ENCODE peak calls at places on chromosomes 13 and 19, in eight cellular contexts. B, Q, F, Y, G, H, M and K are unnamed samples.

GRCh38 chr13:110524484-110525254 is 36.9 kb downstream of the RAB20 start:
- DNase-seq in M (no peak), G (peak), H (no peak), Y (no peak), B (peak), Q (no peak), F (no peak), K (no peak)

GRCh38 chr13:56528040-56528760 is 612.5 kb upstream of the PRR20A start:
- DNase-seq in H (no peak), B (no peak), F (no peak), Y (no peak), G (no peak), M (no peak), Q (no peak), K (peak)

GRCh38 chr13:66329988-66330429 is 900.1 kb downstream of the PCDH9 start:
- DNase-seq in Q (no peak), H (no peak), B (no peak), F (no peak), M (no peak), G (no peak), Y (no peak), K (no peak)

GRCh38 chr19:45931055-45931454 is 16.5 kb upstream of the NANOS2 start:
- DNase-seq in Q (peak), F (no peak), B (no peak), M (no peak), G (no peak), H (no peak), Y (no peak), K (no peak)

GRCh38 chr13:54484166-54484565 is 1455.6 kb downstream of the OLFM4 start:
- DNase-seq in F (no peak), H (no peak), G (no peak), Q (no peak), B (no peak), M (no peak), Y (no peak), K (no peak)

GRCh38 chr19:19081642-19082151 is 17.9 kb downstream of the SLC25A42 start:
- DNase-seq in Q (no peak), F (no peak), M (no peak), H (no peak), G (peak), B (no peak), Y (no peak), K (no peak)

GRCh38 chr13:107900775-107901174 is 314.6 kb downstream of the LIG4 start:
- DNase-seq in B (no peak), G (no peak), H (no peak), M (no peak), Y (no peak), Q (peak), F (no peak), K (peak)

GRCh38 chr13:108525867-108526266 is 103.5 kb upstream of the MYO16 start:
- DNase-seq in G (no peak), Y (no peak), Q (no peak), H (no peak), M (no peak), B (no peak), F (no peak), K (no peak)

GRCh38 chr13:69683921-69684663 is 423.5 kb upstream of the ATXN8OS start:
- DNase-seq in F (no peak), H (no peak), B (no peak), M (no peak), Q (no peak), G (no peak), Y (no peak), K (no peak)

GRCh38 chr13:26010487-26011207 is 41.2 kb downstream of the SHISA2 start:
- DNase-seq in Q (no peak), M (no peak), Y (no peak), B (no peak), F (no peak), H (no peak), G (no peak), K (no peak)

GRCh38 chr19:3123956-3124355 is 11.9 kb upstream of the GNA15 start:
- DNase-seq in M (no peak), H (no peak), G (no peak), Y (no peak), Q (no peak), B (no peak), F (no peak), K (no peak)

GRCh38 chr19:55870736-55871135 is 34.4 kb downstream of the NLRP4 start:
- DNase-seq in M (no peak), H (peak), Y (no peak), Q (no peak), G (no peak), B (no peak), F (no peak), K (no peak)

GRCh38 chr13:27383104-27383921 is 41.1 kb upstream of the GTF3A start:
- DNase-seq in Y (no peak), G (no peak), B (no peak), F (no peak), H (no peak), M (no peak), Q (no peak), K (no peak)

GRCh38 chr13:105139380-105140285 is 1395.8 kb downstream of the EFNB2 start:
- DNase-seq in B (peak), Y (no peak), Q (peak), H (peak), F (peak), M (peak), G (peak), K (peak)

GRCh38 chr19:49890349-49891311 is 6.1 kb downstream of the IL4I1 start:
- DNase-seq in F (no peak), Q (no peak), G (no peak), Y (no peak), B (peak), M (no peak), H (no peak), K (no peak)

GRCh38 chr13:34734932-34735331 is 207.1 kb upstream of the NBEA start:
- DNase-seq in Q (no peak), G (no peak), H (no peak), Y (no peak), M (no peak), F (no peak), B (no peak), K (no peak)

GRCh38 chr13:77429320-77430142 is 102.6 kb upstream of the MYCBP2 start:
- DNase-seq in G (no peak), Y (no peak), M (peak), F (peak), H (no peak), B (no peak), Q (no peak), K (no peak)

GRCh38 chr13:25187596-25187995 is 15.5 kb upstream of the AMER2 start:
- DNase-seq in F (no peak), M (no peak), G (no peak), Q (no peak), B (no peak), H (peak), Y (no peak), K (no peak)

GRCh38 chr19:33302974-33303790 is 848 bp upstream of the CEBPA start:
- DNase-seq in H (peak), G (no peak), B (no peak), Q (peak), F (no peak), M (peak), Y (peak), K (peak)

GRCh38 chr13:39503048-39503447 is 99.9 kb downstream of the LHFPL6 start:
- DNase-seq in Q (no peak), F (no peak), H (no peak), G (no peak), M (no peak), B (no peak), Y (no peak), K (no peak)

GRCh38 chr19:35153701-35154534 is 617 bp upstream of the FXYD5 start:
- DNase-seq in F (peak), M (no peak), H (no peak), G (no peak), B (peak), Y (no peak), Q (peak), K (peak)

GRCh38 chr19:19053508-19054314 is 10.1 kb upstream of the SLC25A42 start:
- DNase-seq in Y (no peak), B (peak), F (peak), M (no peak), G (no peak), Q (peak), H (no peak), K (peak)